ENCODE peak calls at places on chromosomes 2 and 18, in eight cellular contexts. K is NCI-H1694 treated with DMSO at 0.1 percent for 48 hours, V is fibroblast of mammary gland, Q is NCI-H1417, P is foreskin fibroblast, F is cardiac muscle cell, X is OCI-LY7, H is kidney tubule cell. J is an unnamed sample.

GRCh38 chr2:56474412-56475158 is 290.8 kb downstream of the CCDC85A start:
- DNase-seq in K (peak; percentile 88), V (peak; percentile 47), Q (peak; percentile 93), P (no peak), F (peak; percentile 46), X (no peak), H (peak; percentile 61), J (no peak)

GRCh38 chr2:121778736-121779487 is 23.5 kb downstream of the TSN start:
- DNase-seq in K (no peak), V (no peak), Q (no peak), P (no peak), F (no peak), X (no peak), H (no peak), J (no peak)

GRCh38 chr2:174454566-174454965 is 32.3 kb downstream of the GPR155 start:
- DNase-seq in K (no peak), V (no peak), Q (no peak), P (no peak), F (no peak), X (no peak), H (no peak), J (no peak)

GRCh38 chr18:23585007-23585871 is 1.1 kb downstream of the NPC1 start:
- DNase-seq in K (no peak), V (peak; percentile 56), Q (no peak), P (peak; percentile 28), F (peak; percentile 38), X (peak; percentile 48), H (peak; percentile 76), J (no peak)

GRCh38 chr2:240023792-240024191 is 1.4 kb downstream of the NDUFA10 start:
- DNase-seq in K (no peak), V (no peak), Q (no peak), P (no peak), F (no peak), X (no peak), H (no peak), J (no peak)

GRCh38 chr18:24022141-24022540 is 7.6 kb downstream of the TTC39C start:
- DNase-seq in K (no peak), V (peak; percentile 63), Q (no peak), P (peak; percentile 48), F (no peak), X (no peak), H (peak; percentile 12), J (no peak)

GRCh38 chr2:29573602-29574001 is 347.8 kb downstream of the ALK start:
- DNase-seq in K (no peak), V (no peak), Q (no peak), P (no peak), F (no peak), X (no peak), H (peak; percentile 13), J (no peak)

GRCh38 chr2:203238711-203239526 is at the start of gene CYP20A1:
- DNase-seq in K (peak; percentile 96), V (peak; percentile 92), Q (peak; percentile 86), P (peak; percentile 97), F (peak; percentile 97), X (peak; percentile 96), H (peak; percentile 97), J (peak; percentile 79)

GRCh38 chr2:1886405-1886992 is 142.2 kb upstream of the PXDN start:
- DNase-seq in K (peak; percentile 70), V (peak; percentile 66), Q (peak; percentile 86), P (peak; percentile 20), F (peak; percentile 87), X (peak; percentile 48), H (peak; percentile 74), J (no peak)

GRCh38 chr2:54348672-54349071 is 92.6 kb upstream of the TSPYL6 start:
- DNase-seq in K (no peak), V (no peak), Q (no peak), P (peak; percentile 28), F (peak; percentile 76), X (no peak), H (peak; percentile 47), J (no peak)

GRCh38 chr18:9866627-9867453 is 18.9 kb upstream of the TXNDC2 start:
- DNase-seq in K (no peak), V (no peak), Q (no peak), P (no peak), F (no peak), X (no peak), H (peak; percentile 53), J (no peak)

GRCh38 chr18:36179562-36180334 is 7.5 kb upstream of the MOCOS start:
- DNase-seq in K (no peak), V (peak; percentile 87), Q (no peak), P (peak; percentile 73), F (no peak), X (peak; percentile 5), H (peak; percentile 30), J (no peak)

GRCh38 chr2:79511320-79511951 is 1.4 kb upstream of the CTNNA2 start:
- DNase-seq in K (no peak), V (peak; percentile 67), Q (no peak), P (no peak), F (peak; percentile 94), X (peak; percentile 2), H (peak; percentile 53), J (no peak)

GRCh38 chr2:230140667-230141066 is 71.9 kb upstream of the SLC16A14 start:
- DNase-seq in K (no peak), V (no peak), Q (no peak), P (no peak), F (no peak), X (no peak), H (no peak), J (no peak)

GRCh38 chr2:203338322-203338721 is 10.1 kb downstream of the ABI2 start:
- DNase-seq in K (no peak), V (no peak), Q (no peak), P (no peak), F (no peak), X (no peak), H (no peak), J (no peak)

GRCh38 chr2:31205186-31205585 is 12.1 kb downstream of the CAPN14 start:
- DNase-seq in K (no peak), V (no peak), Q (no peak), P (no peak), F (no peak), X (no peak), H (no peak), J (no peak)

GRCh38 chr2:206836722-206837121 is 71.3 kb downstream of the FASTKD2 start:
- DNase-seq in K (no peak), V (no peak), Q (no peak), P (no peak), F (no peak), X (no peak), H (no peak), J (no peak)

GRCh38 chr18:21117385-21118135 is 5.9 kb upstream of the ROCK1 start:
- DNase-seq in K (no peak), V (peak; percentile 95), Q (no peak), P (peak; percentile 90), F (no peak), X (no peak), H (no peak), J (peak; percentile 78)

GRCh38 chr2:46701152-46701551 is 214.5 kb downstream of the MCFD2 start:
- DNase-seq in K (no peak), V (peak; percentile 69), Q (no peak), P (no peak), F (no peak), X (no peak), H (no peak), J (no peak)

GRCh38 chr18:45774065-45774521 is 50.1 kb downstream of the SLC14A1 start:
- DNase-seq in K (no peak), V (peak; percentile 49), Q (no peak), P (no peak), F (no peak), X (no peak), H (peak; percentile 86), J (no peak)

GRCh38 chr2:215833531-215834162 is 179.7 kb downstream of the MREG start:
- DNase-seq in K (no peak), V (peak; percentile 72), Q (peak; percentile 5), P (no peak), F (no peak), X (no peak), H (no peak), J (no peak)

GRCh38 chr18:23958036-23958435 is 56.5 kb upstream of the TTC39C start:
- DNase-seq in K (no peak), V (peak; percentile 38), Q (no peak), P (no peak), F (no peak), X (no peak), H (no peak), J (no peak)

GRCh38 chr18:9869713-9870430 is 15.9 kb upstream of the TXNDC2 start:
- DNase-seq in K (no peak), V (peak; percentile 94), Q (no peak), P (peak; percentile 89), F (no peak), X (peak; percentile 13), H (peak; percentile 58), J (peak; percentile 63)

GRCh38 chr2:82740527-82740926 is 1718.6 kb downstream of the SUCLG1 start:
- DNase-seq in K (no peak), V (no peak), Q (no peak), P (no peak), F (no peak), X (no peak), H (no peak), J (no peak)

GRCh38 chr2:174247474-174248186 is 702 bp downstream of the OLA1 start:
- DNase-seq in K (peak; percentile 16), V (peak; percentile 8), Q (no peak), P (no peak), F (no peak), X (peak; percentile 41), H (peak; percentile 47), J (no peak)

GRCh38 chr2:147886136-147886535 is 41.3 kb downstream of the ACVR2A start:
- DNase-seq in K (no peak), V (no peak), Q (no peak), P (no peak), F (no peak), X (no peak), H (no peak), J (no peak)

GRCh38 chr2:205680067-205680466 is 2.2 kb upstream of the NRP2 start:
- DNase-seq in K (peak; percentile 60), V (peak; percentile 91), Q (peak; percentile 84), P (peak; percentile 69), F (peak; percentile 96), X (peak; percentile 88), H (peak; percentile 87), J (no peak)

GRCh38 chr18:1014496-1014895 is 109.8 kb downstream of the ADCYAP1 start:
- DNase-seq in K (peak; percentile 34), V (peak; percentile 64), Q (peak; percentile 66), P (no peak), F (no peak), X (no peak), H (no peak), J (no peak)

GRCh38 chr2:217218269-217219140 is 358.6 kb upstream of the TNP1 start:
- DNase-seq in K (no peak), V (peak; percentile 79), Q (no peak), P (peak; percentile 77), F (no peak), X (no peak), H (peak; percentile 59), J (peak; percentile 18)

GRCh38 chr2:69952336-69953115 is 8.9 kb downstream of the ASPRV1 start:
- DNase-seq in K (no peak), V (no peak), Q (no peak), P (no peak), F (no peak), X (no peak), H (no peak), J (no peak)

GRCh38 chr2:189624648-189625355 is 36.5 kb upstream of the ASNSD1 start:
- DNase-seq in K (no peak), V (no peak), Q (peak; percentile 10), P (no peak), F (no peak), X (no peak), H (peak; percentile 6), J (no peak)

GRCh38 chr18:78913830-78914585 is 65.6 kb upstream of the SALL3 start:
- DNase-seq in K (no peak), V (no peak), Q (no peak), P (no peak), F (no peak), X (no peak), H (no peak), J (no peak)

GRCh38 chr2:49616800-49617199 is 462.5 kb upstream of the FSHR start:
- DNase-seq in K (peak; percentile 77), V (peak; percentile 13), Q (peak; percentile 75), P (no peak), F (peak; percentile 67), X (peak; percentile 4), H (peak; percentile 34), J (no peak)

GRCh38 chr2:231134910-231135650 is 10.2 kb upstream of the HTR2B start:
- DNase-seq in K (no peak), V (no peak), Q (no peak), P (no peak), F (no peak), X (no peak), H (no peak), J (no peak)

J was measured in AG09309.